ENCODE peak calls at places on chromosomes 6 and 20, in six cellular contexts. One of them, this sample, is unnamed. For H3K4me1, the result is how much of the 10 kb centered on the place peaks cover.

GRCh38 chr6:82959385-82959941 is 106.2 kb downstream of the UBE3D start:
- DNase-seq in SK-N-SH: no peak
- DNase-seq in H9: peak
- DNase-seq in mesenchymal stem cell: peak
- DNase-seq in K562: no peak
- DNase-seq in mammary epithelial cell: no peak
- DNase-seq in this sample: peak

GRCh38 chr6:44222486-44222986 is 859 bp upstream of the SLC29A1 start:
- DNase-seq in SK-N-SH: no peak
- DNase-seq in H9: no peak
- DNase-seq in mesenchymal stem cell: no peak
- DNase-seq in K562: no peak
- DNase-seq in mammary epithelial cell: no peak
- DNase-seq in this sample: no peak

GRCh38 chr20:9602834-9603173 is 88.4 kb downstream of the LAMP5 start:
- DNase-seq in SK-N-SH: no peak
- DNase-seq in H9: no peak
- DNase-seq in mesenchymal stem cell: no peak
- DNase-seq in K562: no peak
- DNase-seq in mammary epithelial cell: no peak
- DNase-seq in this sample: no peak

GRCh38 chr6:111857674-111858337 is 15.4 kb downstream of the FYN start:
- DNase-seq in SK-N-SH: no peak
- DNase-seq in H9: no peak
- DNase-seq in mesenchymal stem cell: no peak
- DNase-seq in K562: no peak
- DNase-seq in mammary epithelial cell: no peak
- DNase-seq in this sample: no peak

GRCh38 chr6:31386977-31387376 is 16.4 kb upstream of the MICA start:
- DNase-seq in SK-N-SH: no peak
- DNase-seq in H9: peak
- DNase-seq in mesenchymal stem cell: no peak
- DNase-seq in K562: peak
- DNase-seq in mammary epithelial cell: no peak
- DNase-seq in this sample: no peak

GRCh38 chr6:101018157-101018556 is 137.0 kb upstream of the ASCC3 start:
- DNase-seq in SK-N-SH: no peak
- DNase-seq in H9: no peak
- DNase-seq in mesenchymal stem cell: no peak
- DNase-seq in K562: no peak
- DNase-seq in mammary epithelial cell: no peak
- DNase-seq in this sample: no peak

GRCh38 chr20:9741996-9742395 is 96.9 kb downstream of the PAK5 start:
- DNase-seq in SK-N-SH: no peak
- DNase-seq in H9: no peak
- DNase-seq in mesenchymal stem cell: no peak
- DNase-seq in K562: no peak
- DNase-seq in mammary epithelial cell: no peak
- DNase-seq in this sample: no peak

GRCh38 chr20:63404129-63405085 is 43.3 kb upstream of the CHRNA4 start:
- DNase-seq in SK-N-SH: no peak
- DNase-seq in H9: no peak
- DNase-seq in mesenchymal stem cell: no peak
- DNase-seq in K562: no peak
- DNase-seq in mammary epithelial cell: no peak
- DNase-seq in this sample: no peak

GRCh38 chr20:35561268-35561667 is 19.4 kb downstream of the ERGIC3 start:
- DNase-seq in SK-N-SH: peak
- DNase-seq in H9: peak
- DNase-seq in mesenchymal stem cell: peak
- DNase-seq in K562: peak
- DNase-seq in mammary epithelial cell: no peak
- DNase-seq in this sample: peak

GRCh38 chr20:53631909-53632662 is 38.4 kb upstream of the ZNF217 start:
- DNase-seq in SK-N-SH: no peak
- DNase-seq in H9: no peak
- DNase-seq in mesenchymal stem cell: no peak
- DNase-seq in K562: no peak
- DNase-seq in mammary epithelial cell: no peak
- DNase-seq in this sample: no peak

GRCh38 chr6:119044263-119044662 is 34.2 kb downstream of the FAM184A start:
- DNase-seq in SK-N-SH: no peak
- DNase-seq in H9: no peak
- DNase-seq in mesenchymal stem cell: no peak
- DNase-seq in K562: no peak
- DNase-seq in mammary epithelial cell: no peak
- DNase-seq in this sample: no peak

DNA sequence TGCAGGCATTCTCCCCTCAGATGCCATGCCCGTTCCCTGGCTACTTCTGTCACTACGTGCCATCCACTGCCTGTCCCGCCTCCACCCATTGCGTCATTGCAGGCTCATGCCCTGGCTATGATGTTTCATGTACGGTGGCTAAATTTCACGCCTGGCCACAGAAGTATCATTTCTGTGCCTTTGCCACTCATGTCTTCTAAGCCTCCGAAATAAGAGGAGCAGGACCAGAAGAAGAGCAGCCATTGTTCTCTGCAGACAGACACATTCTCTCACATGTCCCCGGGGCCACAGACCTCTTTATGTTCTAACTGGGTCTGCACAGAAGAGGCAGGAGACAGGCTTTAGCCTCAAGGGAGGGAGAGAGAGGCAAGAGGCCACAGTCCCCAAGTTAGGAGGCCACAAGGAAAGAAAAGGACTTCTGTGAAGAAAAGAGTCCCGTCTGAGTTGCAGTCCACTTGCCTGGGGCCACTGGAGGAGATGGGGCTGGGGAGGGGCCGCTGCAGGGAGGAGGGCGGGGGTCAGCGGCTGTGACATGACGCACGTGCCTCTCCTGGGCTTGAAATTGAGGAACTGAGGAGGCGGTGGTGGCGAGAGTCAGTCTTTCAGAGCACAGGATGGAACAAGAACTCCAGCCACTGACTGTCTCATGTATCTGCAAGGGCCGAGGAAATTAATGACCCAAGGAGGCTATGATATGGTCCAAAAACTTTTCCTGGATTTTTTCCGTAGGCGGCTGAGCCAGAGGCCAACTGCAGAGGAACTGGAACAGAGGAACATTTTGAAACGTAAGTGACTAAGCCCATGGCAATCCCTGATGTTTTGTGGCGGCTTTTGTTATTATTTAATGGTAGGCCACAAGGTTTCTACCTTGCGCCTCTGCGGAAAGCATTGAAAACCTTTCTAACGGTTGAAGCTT is 55.9 kb downstream of the TBC1D7 start:
- DNase-seq in SK-N-SH: no peak
- DNase-seq in H9: no peak
- DNase-seq in mesenchymal stem cell: no peak
- DNase-seq in K562: peak
- DNase-seq in mammary epithelial cell: no peak
- DNase-seq in this sample: no peak
- H3K9ac ChIP-seq in SK-N-SH: no peak
- H3K9ac ChIP-seq in H9: no peak
- H3K9ac ChIP-seq in mesenchymal stem cell: no peak
- H3K9ac ChIP-seq in K562: peak
- H3K9ac ChIP-seq in mammary epithelial cell: no peak
- H3K9ac ChIP-seq in this sample: no peak

GRCh38 chr20:41135888-41136243 is 1.5 kb upstream of the PLCG1 start:
- DNase-seq in SK-N-SH: no peak
- DNase-seq in H9: no peak
- DNase-seq in mesenchymal stem cell: no peak
- DNase-seq in K562: no peak
- DNase-seq in mammary epithelial cell: no peak
- DNase-seq in this sample: no peak

GRCh38 chr20:41135187-41135887 is 2.0 kb upstream of the PLCG1 start:
- DNase-seq in SK-N-SH: peak
- DNase-seq in H9: peak
- DNase-seq in mesenchymal stem cell: peak
- DNase-seq in K562: peak
- DNase-seq in mammary epithelial cell: peak
- DNase-seq in this sample: peak

GRCh38 chr20:41137412-41138216 is at the start of gene PLCG1:
- DNase-seq in SK-N-SH: peak
- DNase-seq in H9: peak
- DNase-seq in mesenchymal stem cell: peak
- DNase-seq in K562: peak
- DNase-seq in mammary epithelial cell: peak
- DNase-seq in this sample: peak

GRCh38 chr20:41136695-41137411 is 490 bp upstream of the PLCG1 start:
- DNase-seq in SK-N-SH: peak
- DNase-seq in H9: peak
- DNase-seq in mesenchymal stem cell: peak
- DNase-seq in K562: peak
- DNase-seq in mammary epithelial cell: peak
- DNase-seq in this sample: peak

DNA sequence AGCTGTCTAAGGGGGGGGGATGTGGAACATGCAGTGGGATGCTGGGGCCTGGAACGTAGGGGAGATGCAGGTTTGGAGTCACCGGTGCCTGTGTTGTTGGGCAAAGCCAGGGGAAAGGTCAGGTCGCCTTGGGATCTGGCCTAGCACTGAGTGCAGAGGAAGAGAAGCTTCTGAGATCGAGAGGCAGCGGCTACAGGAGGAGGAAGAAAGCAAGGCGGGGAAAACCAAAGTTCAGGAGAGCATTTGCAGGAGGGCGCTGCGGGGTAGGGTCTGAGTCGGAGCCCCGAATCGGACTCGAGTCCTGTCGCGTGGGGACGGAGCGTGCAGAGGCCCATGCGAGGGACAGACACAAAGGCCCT is 1.0 kb upstream of the PLCG1 start:
- DNase-seq in SK-N-SH: peak
- DNase-seq in H9: no peak
- DNase-seq in mesenchymal stem cell: no peak
- DNase-seq in K562: no peak
- DNase-seq in mammary epithelial cell: no peak
- DNase-seq in this sample: no peak
- H2AFZ ChIP-seq in SK-N-SH: peak
- H2AFZ ChIP-seq in H9: no peak
- H2AFZ ChIP-seq in mesenchymal stem cell: peak
- H2AFZ ChIP-seq in K562: peak
- H2AFZ ChIP-seq in mammary epithelial cell: peak
- H2AFZ ChIP-seq in this sample: peak

DNA sequence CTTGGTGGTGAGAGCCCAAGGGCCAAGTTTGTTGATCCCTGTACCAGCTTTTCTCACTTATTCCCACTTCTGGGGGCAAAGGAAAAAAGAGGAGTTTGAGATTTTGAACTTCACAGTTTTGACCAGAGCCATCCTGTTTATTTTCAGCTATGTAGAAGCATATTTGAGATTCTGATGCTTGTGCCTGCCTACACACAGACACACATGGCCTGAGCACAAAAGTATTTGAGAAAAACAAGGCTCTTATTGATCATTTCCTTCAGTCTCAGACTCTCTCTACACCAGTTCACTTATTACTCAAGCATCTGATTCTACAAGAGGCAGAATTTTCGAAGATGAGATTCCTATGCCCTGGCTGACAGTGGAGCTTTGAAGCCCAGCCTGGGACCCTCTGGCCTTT is 100.7 kb downstream of the TCP11 start:
- DNase-seq in SK-N-SH: no peak
- DNase-seq in H9: no peak
- DNase-seq in mesenchymal stem cell: no peak
- DNase-seq in K562: no peak
- DNase-seq in mammary epithelial cell: no peak
- DNase-seq in this sample: no peak
- H3K4me1 ChIP-seq in SK-N-SH: under half
- H3K4me1 ChIP-seq in H9: under half
- H3K4me1 ChIP-seq in mesenchymal stem cell: under half
- H3K4me1 ChIP-seq in K562: under half
- H3K4me1 ChIP-seq in mammary epithelial cell: under half
- H3K4me1 ChIP-seq in this sample: under half

GRCh38 chr6:104754788-104755409 is 104.8 kb downstream of the HACE1 start:
- DNase-seq in SK-N-SH: no peak
- DNase-seq in H9: no peak
- DNase-seq in mesenchymal stem cell: no peak
- DNase-seq in K562: no peak
- DNase-seq in mammary epithelial cell: no peak
- DNase-seq in this sample: no peak
- H3K9ac ChIP-seq in SK-N-SH: no peak
- H3K9ac ChIP-seq in H9: no peak
- H3K9ac ChIP-seq in mesenchymal stem cell: no peak
- H3K9ac ChIP-seq in K562: no peak
- H3K9ac ChIP-seq in mammary epithelial cell: no peak
- H3K9ac ChIP-seq in this sample: no peak

DNA sequence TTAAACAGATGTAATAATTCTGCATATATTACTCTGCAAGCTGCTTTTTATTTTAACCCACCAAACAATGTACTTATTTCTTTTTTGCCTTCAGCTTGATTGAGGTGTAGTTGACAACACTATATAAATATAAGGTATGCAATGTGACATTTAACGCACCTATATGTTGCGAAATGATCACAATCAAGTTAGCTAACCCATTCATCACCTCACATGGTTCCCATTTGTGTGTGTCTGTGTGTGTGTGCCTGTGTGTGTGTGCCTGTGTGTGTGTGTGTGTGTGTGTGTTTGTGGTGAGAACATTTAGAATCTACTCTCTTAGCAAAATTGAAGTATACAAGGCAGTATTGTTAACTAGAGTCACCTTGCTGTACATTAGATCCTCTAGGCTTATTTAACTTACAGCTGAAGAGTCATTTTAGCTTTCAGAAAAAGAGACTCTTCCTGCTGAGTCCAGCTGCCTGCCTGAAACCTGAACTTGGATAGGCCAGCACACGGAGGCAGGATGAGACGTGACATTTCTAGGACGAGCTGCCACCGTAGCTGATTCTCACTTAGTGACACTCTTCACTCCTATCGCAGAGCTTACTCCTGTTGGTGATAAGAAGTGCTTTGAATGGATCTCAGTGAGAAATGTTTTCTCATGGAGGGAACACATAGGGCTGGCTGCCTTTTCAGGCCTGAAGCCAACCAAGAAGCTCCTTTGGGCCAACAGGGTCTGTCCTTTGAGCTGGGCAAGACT is 126.5 kb upstream of the RIPOR2 start:
- DNase-seq in SK-N-SH: no peak
- DNase-seq in H9: no peak
- DNase-seq in mesenchymal stem cell: no peak
- DNase-seq in K562: no peak
- DNase-seq in mammary epithelial cell: no peak
- DNase-seq in this sample: no peak
- H2AFZ ChIP-seq in SK-N-SH: peak
- H2AFZ ChIP-seq in H9: no peak
- H2AFZ ChIP-seq in mesenchymal stem cell: no peak
- H2AFZ ChIP-seq in K562: no peak
- H2AFZ ChIP-seq in mammary epithelial cell: no peak
- H2AFZ ChIP-seq in this sample: peak

GRCh38 chr20:37903317-37904007 is 535 bp downstream of the VSTM2L start:
- DNase-seq in SK-N-SH: peak
- DNase-seq in H9: peak
- DNase-seq in mesenchymal stem cell: no peak
- DNase-seq in K562: no peak
- DNase-seq in mammary epithelial cell: no peak
- DNase-seq in this sample: peak
- H3K4me1 ChIP-seq in SK-N-SH: under half
- H3K4me1 ChIP-seq in H9: under half
- H3K4me1 ChIP-seq in mesenchymal stem cell: under half
- H3K4me1 ChIP-seq in K562: under half
- H3K4me1 ChIP-seq in mammary epithelial cell: under half
- H3K4me1 ChIP-seq in this sample: under half

GRCh38 chr6:138958595-138958994 is 29.5 kb downstream of the REPS1 start:
- DNase-seq in SK-N-SH: no peak
- DNase-seq in H9: no peak
- DNase-seq in mesenchymal stem cell: no peak
- DNase-seq in K562: no peak
- DNase-seq in mammary epithelial cell: no peak
- DNase-seq in this sample: no peak
- H3K9ac ChIP-seq in SK-N-SH: no peak
- H3K9ac ChIP-seq in H9: no peak
- H3K9ac ChIP-seq in mesenchymal stem cell: no peak
- H3K9ac ChIP-seq in K562: no peak
- H3K9ac ChIP-seq in mammary epithelial cell: no peak
- H3K9ac ChIP-seq in this sample: no peak

GRCh38 chr6:98835149-98836024 is 1.0 kb downstream of the POU3F2 start:
- DNase-seq in SK-N-SH: peak
- DNase-seq in H9: peak
- DNase-seq in mesenchymal stem cell: no peak
- DNase-seq in K562: no peak
- DNase-seq in mammary epithelial cell: no peak
- DNase-seq in this sample: no peak
- H2AFZ ChIP-seq in SK-N-SH: peak
- H2AFZ ChIP-seq in H9: no peak
- H2AFZ ChIP-seq in mesenchymal stem cell: no peak
- H2AFZ ChIP-seq in K562: peak
- H2AFZ ChIP-seq in mammary epithelial cell: peak
- H2AFZ ChIP-seq in this sample: peak